ENCODE peak calls at places on chromosomes 6 and 20, in eight cellular contexts. One of them, this sample, is unnamed.

GRCh38 chr6:3162565-3163247 is 5.4 kb upstream of the TUBB2A start:
- DNase-seq in astrocyte of the spinal cord: peak; percentile 78
- DNase-seq in choroid plexus epithelial cell: peak; percentile 79
- DNase-seq in osteoblast: peak; percentile 97
- DNase-seq in brain microvascular endothelial cell: peak; percentile 53
- DNase-seq in Peyer's patch: peak; percentile 65
- DNase-seq in retinal pigment epithelial cell: peak; percentile 54
- DNase-seq in colonic mucosa: peak; percentile 84
- DNase-seq in this sample: peak; percentile 79

GRCh38 chr6:160462551-160463109 is 114.5 kb downstream of the SLC22A3 start:
- DNase-seq in retinal pigment epithelial cell: peak; percentile 35
- DNase-seq in brain microvascular endothelial cell: peak; percentile 79
- DNase-seq in colonic mucosa: no peak
- DNase-seq in choroid plexus epithelial cell: peak; percentile 95
- DNase-seq in astrocyte of the spinal cord: peak; percentile 93
- DNase-seq in Peyer's patch: peak; percentile 60
- DNase-seq in osteoblast: peak; percentile 50
- DNase-seq in this sample: peak; percentile 93

GRCh38 chr6:74366634-74367033 is 670.6 kb downstream of the CD109 start:
- DNase-seq in brain microvascular endothelial cell: no peak
- DNase-seq in retinal pigment epithelial cell: no peak
- DNase-seq in Peyer's patch: no peak
- DNase-seq in astrocyte of the spinal cord: peak; percentile 13
- DNase-seq in osteoblast: peak; percentile 19
- DNase-seq in choroid plexus epithelial cell: peak; percentile 20
- DNase-seq in colonic mucosa: no peak
- DNase-seq in this sample: peak; percentile 64

GRCh38 chr20:48209102-48209501 is 423.8 kb upstream of the SULF2 start:
- DNase-seq in Peyer's patch: no peak
- DNase-seq in retinal pigment epithelial cell: no peak
- DNase-seq in astrocyte of the spinal cord: no peak
- DNase-seq in brain microvascular endothelial cell: no peak
- DNase-seq in choroid plexus epithelial cell: no peak
- DNase-seq in osteoblast: no peak
- DNase-seq in colonic mucosa: no peak
- DNase-seq in this sample: no peak

GRCh38 chr6:128278876-128279275 is 241.5 kb downstream of the PTPRK start:
- DNase-seq in astrocyte of the spinal cord: no peak
- DNase-seq in choroid plexus epithelial cell: no peak
- DNase-seq in Peyer's patch: no peak
- DNase-seq in brain microvascular endothelial cell: no peak
- DNase-seq in osteoblast: no peak
- DNase-seq in colonic mucosa: no peak
- DNase-seq in retinal pigment epithelial cell: no peak
- DNase-seq in this sample: no peak

GRCh38 chr6:1991332-1991878 is 254.0 kb downstream of the GMDS start:
- DNase-seq in colonic mucosa: no peak
- DNase-seq in retinal pigment epithelial cell: no peak
- DNase-seq in brain microvascular endothelial cell: no peak
- DNase-seq in choroid plexus epithelial cell: no peak
- DNase-seq in astrocyte of the spinal cord: no peak
- DNase-seq in osteoblast: no peak
- DNase-seq in Peyer's patch: no peak
- DNase-seq in this sample: no peak

GRCh38 chr6:15800821-15801617 is 138.2 kb upstream of the DTNBP1 start:
- DNase-seq in retinal pigment epithelial cell: no peak
- DNase-seq in Peyer's patch: no peak
- DNase-seq in choroid plexus epithelial cell: no peak
- DNase-seq in colonic mucosa: no peak
- DNase-seq in osteoblast: no peak
- DNase-seq in astrocyte of the spinal cord: no peak
- DNase-seq in brain microvascular endothelial cell: no peak
- DNase-seq in this sample: no peak

GRCh38 chr20:25196701-25197120 is 1.2 kb downstream of the ENTPD6 start:
- DNase-seq in osteoblast: peak; percentile 64
- DNase-seq in colonic mucosa: peak; percentile 60
- DNase-seq in choroid plexus epithelial cell: no peak
- DNase-seq in Peyer's patch: no peak
- DNase-seq in astrocyte of the spinal cord: peak; percentile 7
- DNase-seq in retinal pigment epithelial cell: no peak
- DNase-seq in brain microvascular endothelial cell: no peak
- DNase-seq in this sample: no peak

GRCh38 chr6:107787589-107787960 is 36.5 kb downstream of the SCML4 start:
- DNase-seq in choroid plexus epithelial cell: no peak
- DNase-seq in Peyer's patch: no peak
- DNase-seq in colonic mucosa: no peak
- DNase-seq in retinal pigment epithelial cell: no peak
- DNase-seq in osteoblast: no peak
- DNase-seq in brain microvascular endothelial cell: no peak
- DNase-seq in astrocyte of the spinal cord: no peak
- DNase-seq in this sample: no peak

GRCh38 chr6:27238010-27238983 is 9.2 kb upstream of the PRSS16 start:
- DNase-seq in brain microvascular endothelial cell: peak; percentile 10
- DNase-seq in osteoblast: peak; percentile 70
- DNase-seq in astrocyte of the spinal cord: no peak
- DNase-seq in retinal pigment epithelial cell: no peak
- DNase-seq in Peyer's patch: no peak
- DNase-seq in colonic mucosa: no peak
- DNase-seq in choroid plexus epithelial cell: no peak
- DNase-seq in this sample: peak; percentile 30

GRCh38 chr6:13453771-13454251 is 33.6 kb downstream of the GFOD1 start:
- DNase-seq in Peyer's patch: no peak
- DNase-seq in choroid plexus epithelial cell: no peak
- DNase-seq in colonic mucosa: no peak
- DNase-seq in retinal pigment epithelial cell: peak; percentile 39
- DNase-seq in brain microvascular endothelial cell: peak; percentile 23
- DNase-seq in astrocyte of the spinal cord: peak; percentile 33
- DNase-seq in osteoblast: no peak
- DNase-seq in this sample: peak; percentile 83

GRCh38 chr6:29970711-29971110 is 28.4 kb downstream of the HLA-A start:
- DNase-seq in colonic mucosa: no peak
- DNase-seq in brain microvascular endothelial cell: no peak
- DNase-seq in choroid plexus epithelial cell: no peak
- DNase-seq in retinal pigment epithelial cell: no peak
- DNase-seq in astrocyte of the spinal cord: no peak
- DNase-seq in Peyer's patch: no peak
- DNase-seq in osteoblast: no peak
- DNase-seq in this sample: no peak

GRCh38 chr6:157086632-157087031 is 236.7 kb downstream of the TMEM242 start:
- DNase-seq in osteoblast: no peak
- DNase-seq in brain microvascular endothelial cell: no peak
- DNase-seq in astrocyte of the spinal cord: no peak
- DNase-seq in Peyer's patch: no peak
- DNase-seq in colonic mucosa: no peak
- DNase-seq in retinal pigment epithelial cell: no peak
- DNase-seq in choroid plexus epithelial cell: no peak
- DNase-seq in this sample: no peak

GRCh38 chr6:170448317-170448716 is 104.8 kb downstream of the PSMB1 start:
- DNase-seq in brain microvascular endothelial cell: no peak
- DNase-seq in osteoblast: peak; percentile 52
- DNase-seq in choroid plexus epithelial cell: no peak
- DNase-seq in Peyer's patch: no peak
- DNase-seq in colonic mucosa: no peak
- DNase-seq in retinal pigment epithelial cell: no peak
- DNase-seq in astrocyte of the spinal cord: no peak
- DNase-seq in this sample: no peak

GRCh38 chr6:46526607-46527006 is 35.4 kb upstream of the RCAN2 start:
- DNase-seq in osteoblast: no peak
- DNase-seq in choroid plexus epithelial cell: no peak
- DNase-seq in astrocyte of the spinal cord: no peak
- DNase-seq in colonic mucosa: no peak
- DNase-seq in Peyer's patch: no peak
- DNase-seq in retinal pigment epithelial cell: no peak
- DNase-seq in brain microvascular endothelial cell: no peak
- DNase-seq in this sample: no peak

GRCh38 chr20:63520939-63521601 is 505 bp downstream of the PPDPF start:
- DNase-seq in choroid plexus epithelial cell: peak; percentile 69
- DNase-seq in osteoblast: peak; percentile 97
- DNase-seq in retinal pigment epithelial cell: no peak
- DNase-seq in astrocyte of the spinal cord: peak; percentile 62
- DNase-seq in brain microvascular endothelial cell: peak; percentile 9
- DNase-seq in colonic mucosa: peak; percentile 93
- DNase-seq in Peyer's patch: peak; percentile 42
- DNase-seq in this sample: peak; percentile 74

GRCh38 chr6:70315096-70315751 is 12.3 kb upstream of the COL9A1 start:
- DNase-seq in retinal pigment epithelial cell: no peak
- DNase-seq in osteoblast: peak; percentile 18
- DNase-seq in astrocyte of the spinal cord: no peak
- DNase-seq in brain microvascular endothelial cell: no peak
- DNase-seq in Peyer's patch: no peak
- DNase-seq in colonic mucosa: no peak
- DNase-seq in choroid plexus epithelial cell: no peak
- DNase-seq in this sample: no peak

GRCh38 chr20:61436674-61437279 is 184.7 kb downstream of the CDH4 start:
- DNase-seq in astrocyte of the spinal cord: peak; percentile 95
- DNase-seq in retinal pigment epithelial cell: no peak
- DNase-seq in brain microvascular endothelial cell: no peak
- DNase-seq in osteoblast: no peak
- DNase-seq in choroid plexus epithelial cell: peak; percentile 69
- DNase-seq in colonic mucosa: no peak
- DNase-seq in Peyer's patch: no peak
- DNase-seq in this sample: peak; percentile 50

GRCh38 chr6:17339308-17339670 is 54.1 kb upstream of the CAP2 start:
- DNase-seq in choroid plexus epithelial cell: no peak
- DNase-seq in retinal pigment epithelial cell: no peak
- DNase-seq in osteoblast: no peak
- DNase-seq in astrocyte of the spinal cord: no peak
- DNase-seq in brain microvascular endothelial cell: no peak
- DNase-seq in colonic mucosa: no peak
- DNase-seq in Peyer's patch: no peak
- DNase-seq in this sample: no peak

GRCh38 chr6:122831511-122831910 is 42.5 kb downstream of the SMPDL3A start:
- DNase-seq in retinal pigment epithelial cell: no peak
- DNase-seq in colonic mucosa: no peak
- DNase-seq in osteoblast: no peak
- DNase-seq in Peyer's patch: no peak
- DNase-seq in astrocyte of the spinal cord: no peak
- DNase-seq in brain microvascular endothelial cell: no peak
- DNase-seq in choroid plexus epithelial cell: no peak
- DNase-seq in this sample: no peak

GRCh38 chr6:122832515-122833228 is 43.6 kb downstream of the SMPDL3A start:
- DNase-seq in colonic mucosa: no peak
- DNase-seq in astrocyte of the spinal cord: no peak
- DNase-seq in choroid plexus epithelial cell: peak; percentile 9
- DNase-seq in retinal pigment epithelial cell: no peak
- DNase-seq in osteoblast: no peak
- DNase-seq in brain microvascular endothelial cell: no peak
- DNase-seq in Peyer's patch: no peak
- DNase-seq in this sample: no peak

GRCh38 chr6:122838060-122838780 is 49.2 kb downstream of the SMPDL3A start:
- DNase-seq in retinal pigment epithelial cell: no peak
- DNase-seq in choroid plexus epithelial cell: peak; percentile 63
- DNase-seq in colonic mucosa: no peak
- DNase-seq in brain microvascular endothelial cell: no peak
- DNase-seq in osteoblast: no peak
- DNase-seq in astrocyte of the spinal cord: peak; percentile 25
- DNase-seq in Peyer's patch: no peak
- DNase-seq in this sample: peak; percentile 47

GRCh38 chr6:122829456-122829855 is 40.4 kb downstream of the SMPDL3A start:
- DNase-seq in brain microvascular endothelial cell: no peak
- DNase-seq in osteoblast: no peak
- DNase-seq in Peyer's patch: no peak
- DNase-seq in colonic mucosa: no peak
- DNase-seq in astrocyte of the spinal cord: no peak
- DNase-seq in retinal pigment epithelial cell: no peak
- DNase-seq in choroid plexus epithelial cell: no peak
- DNase-seq in this sample: no peak

DNA sequence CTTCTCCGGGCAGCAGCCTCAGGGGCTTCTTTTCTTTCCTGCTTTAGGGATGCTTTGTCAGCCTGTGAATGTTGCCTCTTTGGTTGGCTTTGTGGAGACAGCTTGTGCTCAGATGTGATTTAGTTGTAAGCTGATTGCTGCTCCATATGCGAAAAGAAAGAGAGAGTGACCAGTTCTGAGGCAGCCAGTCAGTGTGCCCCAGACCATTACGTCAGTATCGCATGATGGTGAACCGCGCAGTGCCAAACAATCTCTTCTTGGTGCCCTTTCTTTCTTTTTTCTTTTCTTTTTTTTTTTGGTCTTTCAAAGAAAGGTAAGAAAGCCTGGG is 44.1 kb downstream of the SMPDL3A start:
- DNase-seq in choroid plexus epithelial cell: peak; percentile 21
- DNase-seq in colonic mucosa: no peak
- DNase-seq in retinal pigment epithelial cell: no peak
- DNase-seq in osteoblast: no peak
- DNase-seq in brain microvascular endothelial cell: no peak
- DNase-seq in astrocyte of the spinal cord: peak; percentile 34
- DNase-seq in Peyer's patch: no peak
- DNase-seq in this sample: no peak
- H3K4me3 ChIP-seq in choroid plexus epithelial cell: peak overlapping the region; percentile 0
- H3K4me3 ChIP-seq in colonic mucosa: no peak overlapping the region
- H3K4me3 ChIP-seq in retinal pigment epithelial cell: no peak overlapping the region
- H3K4me3 ChIP-seq in osteoblast: no peak overlapping the region
- H3K4me3 ChIP-seq in brain microvascular endothelial cell: peak overlapping the region; percentile 29
- H3K4me3 ChIP-seq in astrocyte of the spinal cord: no peak overlapping the region
- H3K4me3 ChIP-seq in Peyer's patch: no peak overlapping the region
- H3K4me3 ChIP-seq in this sample: no peak overlapping the region

GRCh38 chr20:19056909-19057308 is 155.5 kb upstream of the SLC24A3 start:
- DNase-seq in choroid plexus epithelial cell: no peak
- DNase-seq in brain microvascular endothelial cell: no peak
- DNase-seq in colonic mucosa: no peak
- DNase-seq in retinal pigment epithelial cell: no peak
- DNase-seq in Peyer's patch: no peak
- DNase-seq in osteoblast: no peak
- DNase-seq in astrocyte of the spinal cord: no peak
- DNase-seq in this sample: no peak
- TF ChIP-seq CTCF in choroid plexus epithelial cell: no peak
- TF ChIP-seq CTCF in brain microvascular endothelial cell: no peak
- TF ChIP-seq CTCF in colonic mucosa: no peak
- TF ChIP-seq CTCF in retinal pigment epithelial cell: no peak
- TF ChIP-seq CTCF in Peyer's patch: no peak
- TF ChIP-seq CTCF in osteoblast: no peak
- TF ChIP-seq CTCF in astrocyte of the spinal cord: no peak
- TF ChIP-seq CTCF in this sample: no peak

GRCh38 chr6:110518281-110518623 is 41.8 kb upstream of the SLC22A16 start:
- DNase-seq in Peyer's patch: no peak
- DNase-seq in retinal pigment epithelial cell: no peak
- DNase-seq in brain microvascular endothelial cell: no peak
- DNase-seq in osteoblast: no peak
- DNase-seq in choroid plexus epithelial cell: peak; percentile 61
- DNase-seq in astrocyte of the spinal cord: no peak
- DNase-seq in colonic mucosa: no peak
- DNase-seq in this sample: peak; percentile 52
- H3K4me3 ChIP-seq in Peyer's patch: no peak overlapping the region
- H3K4me3 ChIP-seq in retinal pigment epithelial cell: no peak overlapping the region
- H3K4me3 ChIP-seq in brain microvascular endothelial cell: no peak overlapping the region
- H3K4me3 ChIP-seq in osteoblast: no peak overlapping the region
- H3K4me3 ChIP-seq in choroid plexus epithelial cell: no peak overlapping the region
- H3K4me3 ChIP-seq in astrocyte of the spinal cord: no peak overlapping the region
- H3K4me3 ChIP-seq in colonic mucosa: no peak overlapping the region
- H3K4me3 ChIP-seq in this sample: no peak overlapping the region

DNA sequence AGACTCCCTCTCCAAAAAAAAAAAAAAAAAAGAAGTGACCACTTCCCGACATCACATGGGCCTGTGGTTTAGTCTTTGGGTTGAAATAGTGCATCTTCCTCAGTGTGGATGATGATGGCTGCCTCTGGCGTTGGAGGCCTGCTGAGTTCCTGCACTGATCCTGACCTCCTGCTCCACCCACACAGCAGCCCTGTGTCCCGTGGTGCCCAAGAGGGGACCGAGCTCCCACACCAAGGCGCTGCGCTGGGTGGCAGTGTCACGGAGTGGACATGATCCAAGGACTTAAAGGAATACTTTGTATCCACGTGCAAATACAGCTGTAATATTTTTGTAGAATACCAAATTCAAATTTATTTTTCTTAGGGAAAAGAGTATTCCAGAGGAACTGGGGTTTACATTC is 109.2 kb upstream of the PHACTR3 start:
- DNase-seq in colonic mucosa: no peak
- DNase-seq in Peyer's patch: no peak
- DNase-seq in brain microvascular endothelial cell: no peak
- DNase-seq in osteoblast: no peak
- DNase-seq in choroid plexus epithelial cell: no peak
- DNase-seq in astrocyte of the spinal cord: no peak
- DNase-seq in retinal pigment epithelial cell: no peak
- DNase-seq in this sample: no peak
- TF ChIP-seq CTCF in colonic mucosa: no peak
- TF ChIP-seq CTCF in Peyer's patch: no peak
- TF ChIP-seq CTCF in brain microvascular endothelial cell: no peak
- TF ChIP-seq CTCF in osteoblast: no peak
- TF ChIP-seq CTCF in choroid plexus epithelial cell: no peak
- TF ChIP-seq CTCF in astrocyte of the spinal cord: no peak
- TF ChIP-seq CTCF in retinal pigment epithelial cell: no peak
- TF ChIP-seq CTCF in this sample: no peak